ENCODE peak calls at places on chromosomes 7 and 10, in seven cellular contexts. V, G, B, I, C, P and A are unnamed samples.

GRCh38 chr10:69232252-69232651 is 12.1 kb downstream of the HKDC1 start:
- DNase-seq in V (no peak), G (peak), B (peak), I (no peak), C (no peak), P (no peak), A (no peak)

GRCh38 chr7:138750926-138751464 is 46.8 kb upstream of the TMEM213 start:
- DNase-seq in V (no peak), G (no peak), B (no peak), I (no peak), C (no peak), P (no peak), A (no peak)

GRCh38 chr10:73060738-73061635 is 35.7 kb downstream of the P4HA1 start:
- DNase-seq in V (no peak), G (peak), B (peak), I (no peak), C (no peak), P (no peak), A (no peak)

GRCh38 chr10:17516376-17516775 is 62.0 kb upstream of the ST8SIA6 start:
- DNase-seq in V (no peak), G (no peak), B (peak), I (no peak), C (no peak), P (no peak), A (no peak)

GRCh38 chr10:26334932-26335573 is 103.1 kb upstream of the APBB1IP start:
- DNase-seq in V (peak), G (peak), B (peak), I (peak), C (peak), P (peak), A (no peak)

GRCh38 chr10:14362098-14362497 is 31.4 kb upstream of the FRMD4A start:
- DNase-seq in V (no peak), G (no peak), B (no peak), I (no peak), C (no peak), P (no peak), A (no peak)

GRCh38 chr10:116101616-116102015 is 171.4 kb downstream of the GFRA1 start:
- DNase-seq in V (no peak), G (no peak), B (peak), I (no peak), C (no peak), P (no peak), A (no peak)

GRCh38 chr10:44356139-44357115 is 28.5 kb downstream of the CXCL12 start:
- DNase-seq in V (no peak), G (no peak), B (no peak), I (no peak), C (no peak), P (no peak), A (no peak)

GRCh38 chr10:92342801-92343200 is 51.8 kb downstream of the MARCHF5 start:
- DNase-seq in V (no peak), G (no peak), B (peak), I (no peak), C (no peak), P (no peak), A (no peak)

GRCh38 chr7:75971961-75972763 is 22.2 kb downstream of the TMEM120A start:
- DNase-seq in V (no peak), G (peak), B (peak), I (peak), C (peak), P (no peak), A (no peak)

GRCh38 chr10:74328388-74328787 is 177.4 kb downstream of the ADK start:
- DNase-seq in V (no peak), G (no peak), B (no peak), I (no peak), C (no peak), P (no peak), A (no peak)

GRCh38 chr7:127594490-127594889 is 954 bp downstream of the FSCN3 start:
- DNase-seq in V (no peak), G (no peak), B (no peak), I (no peak), C (no peak), P (no peak), A (no peak)

GRCh38 chr7:12327922-12328321 is 75.7 kb downstream of the VWDE start:
- DNase-seq in V (no peak), G (no peak), B (no peak), I (no peak), C (no peak), P (no peak), A (no peak)

GRCh38 chr7:83599131-83599530 is 49.8 kb downstream of the SEMA3E start:
- DNase-seq in V (no peak), G (no peak), B (no peak), I (no peak), C (no peak), P (no peak), A (no peak)

GRCh38 chr10:71963351-71963755 is 842 bp upstream of the CHST3 start:
- DNase-seq in V (no peak), G (peak), B (peak), I (peak), C (peak), P (no peak), A (no peak)

GRCh38 chr7:33726582-33726981 is 178.8 kb upstream of the BMPER start:
- DNase-seq in V (no peak), G (peak), B (no peak), I (no peak), C (no peak), P (no peak), A (no peak)

GRCh38 chr7:148556892-148557291 is 33.7 kb upstream of the C7orf33 start:
- DNase-seq in V (no peak), G (no peak), B (no peak), I (no peak), C (no peak), P (no peak), A (no peak)

GRCh38 chr7:22851140-22851539 is 28.5 kb upstream of the TOMM7 start:
- DNase-seq in V (no peak), G (no peak), B (no peak), I (no peak), C (no peak), P (no peak), A (no peak)

GRCh38 chr10:69742928-69743602 is 58.6 kb upstream of the COL13A1 start:
- DNase-seq in V (no peak), G (peak), B (peak), I (no peak), C (no peak), P (no peak), A (no peak)

GRCh38 chr10:121112618-121113384 is 261.6 kb downstream of the WDR11 start:
- DNase-seq in V (no peak), G (peak), B (no peak), I (no peak), C (no peak), P (no peak), A (no peak)

GRCh38 chr7:36448781-36449379 is 59.2 kb downstream of the ANLN start:
- DNase-seq in V (no peak), G (peak), B (peak), I (no peak), C (no peak), P (no peak), A (no peak)

GRCh38 chr7:142711722-142712616 is 37.3 kb upstream of the PRSS1 start:
- DNase-seq in V (no peak), G (peak), B (peak), I (no peak), C (no peak), P (peak), A (no peak)

GRCh38 chr7:91659096-91659495 is 221.4 kb downstream of the MTERF1 start:
- DNase-seq in V (no peak), G (peak), B (no peak), I (no peak), C (no peak), P (no peak), A (no peak)

GRCh38 chr7:147231275-147231674 is 1114.7 kb downstream of the CNTNAP2 start:
- DNase-seq in V (no peak), G (no peak), B (no peak), I (no peak), C (no peak), P (no peak), A (no peak)

GRCh38 chr7:142960955-142961512 is 1.1 kb downstream of the KEL start:
- DNase-seq in V (no peak), G (no peak), B (no peak), I (no peak), C (no peak), P (no peak), A (no peak)

GRCh38 chr10:16809074-16809718 is 8.0 kb downstream of the RSU1 start:
- DNase-seq in V (peak), G (peak), B (peak), I (peak), C (no peak), P (no peak), A (no peak)

GRCh38 chr10:88921194-88921593 is 31.4 kb downstream of the ACTA2 start:
- DNase-seq in V (no peak), G (no peak), B (peak), I (no peak), C (no peak), P (no peak), A (no peak)

GRCh38 chr7:5699951-5700384 is 81.5 kb downstream of the RNF216 start:
- DNase-seq in V (no peak), G (no peak), B (no peak), I (no peak), C (no peak), P (no peak), A (peak)

GRCh38 chr10:10596256-10596655 is 421.4 kb upstream of the CELF2 start:
- DNase-seq in V (no peak), G (no peak), B (no peak), I (no peak), C (no peak), P (no peak), A (no peak)

GRCh38 chr7:149286811-149287400 is 24.9 kb downstream of the ZNF783 start:
- DNase-seq in V (peak), G (no peak), B (peak), I (no peak), C (no peak), P (no peak), A (no peak)

GRCh38 chr7:30285067-30285530 is 702 bp downstream of the ZNRF2 start:
- DNase-seq in V (peak), G (peak), B (peak), I (peak), C (peak), P (no peak), A (no peak)

GRCh38 chr7:95716357-95717122 is 55.8 kb upstream of the DYNC1I1 start:
- DNase-seq in V (no peak), G (no peak), B (no peak), I (no peak), C (no peak), P (no peak), A (no peak)

GRCh38 chr10:67086324-67087139 is 160.7 kb downstream of the LRRTM3 start:
- DNase-seq in V (no peak), G (no peak), B (no peak), I (no peak), C (no peak), P (no peak), A (no peak)

GRCh38 chr10:98534046-98534445 is 87.3 kb upstream of the HPS1 start:
- DNase-seq in V (no peak), G (no peak), B (peak), I (no peak), C (no peak), P (no peak), A (no peak)

GRCh38 chr10:49296826-49297225 is 2.1 kb upstream of the C10orf71 start:
- DNase-seq in V (no peak), G (no peak), B (no peak), I (no peak), C (no peak), P (no peak), A (no peak)

DNA sequence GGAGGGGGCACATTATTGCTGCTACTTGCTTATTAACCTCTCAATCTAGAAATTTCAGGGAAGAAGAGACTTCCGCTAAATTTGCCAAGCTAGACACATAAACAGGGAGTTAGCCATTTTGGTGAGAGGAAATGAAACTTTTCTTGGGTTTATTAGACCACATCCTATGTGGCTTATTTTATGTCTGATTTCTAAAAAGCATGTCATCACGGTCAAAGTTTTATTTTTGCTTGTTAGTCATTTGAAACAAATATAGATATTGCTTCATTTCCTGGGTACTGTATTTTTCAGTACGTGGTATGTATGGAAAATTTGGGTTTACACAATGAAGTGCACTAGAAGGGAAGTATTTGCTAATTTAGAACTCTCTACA is 144.1 kb downstream of the TCF7L2 start:
- DNase-seq in V (no peak), G (peak), B (peak), I (no peak), C (no peak), P (no peak), A (no peak)
- H3K27ac ChIP-seq in V (peak), G (no peak), B (peak), I (no peak), C (no peak), P (peak), A (no peak)

GRCh38 chr7:80131675-80132435 is 2.8 kb upstream of the GNAI1 start:
- DNase-seq in V (no peak), G (no peak), B (peak), I (no peak), C (no peak), P (no peak), A (no peak)

GRCh38 chr7:80135306-80136104 is 874 bp downstream of the GNAI1 start:
- DNase-seq in V (no peak), G (peak), B (peak), I (peak), C (no peak), P (no peak), A (peak)

GRCh38 chr7:80134536-80135305 is at the start of gene GNAI1:
- DNase-seq in V (peak), G (peak), B (peak), I (peak), C (peak), P (no peak), A (peak)

GRCh38 chr7:80133361-80134104 is 1.1 kb upstream of the GNAI1 start:
- DNase-seq in V (no peak), G (no peak), B (peak), I (no peak), C (no peak), P (no peak), A (no peak)

GRCh38 chr7:80134105-80134535 is 511 bp upstream of the GNAI1 start:
- DNase-seq in V (no peak), G (no peak), B (no peak), I (no peak), C (no peak), P (no peak), A (no peak)
- H3K27ac ChIP-seq in V (peak), G (peak), B (peak), I (peak), C (peak), P (peak), A (peak)

GRCh38 chr7:102216573-102217314 is 69.9 kb upstream of the SH2B2 start:
- DNase-seq in V (no peak), G (peak), B (no peak), I (no peak), C (no peak), P (no peak), A (no peak)
- H3K27ac ChIP-seq in V (no peak), G (no peak), B (no peak), I (no peak), C (no peak), P (no peak), A (no peak)

DNA sequence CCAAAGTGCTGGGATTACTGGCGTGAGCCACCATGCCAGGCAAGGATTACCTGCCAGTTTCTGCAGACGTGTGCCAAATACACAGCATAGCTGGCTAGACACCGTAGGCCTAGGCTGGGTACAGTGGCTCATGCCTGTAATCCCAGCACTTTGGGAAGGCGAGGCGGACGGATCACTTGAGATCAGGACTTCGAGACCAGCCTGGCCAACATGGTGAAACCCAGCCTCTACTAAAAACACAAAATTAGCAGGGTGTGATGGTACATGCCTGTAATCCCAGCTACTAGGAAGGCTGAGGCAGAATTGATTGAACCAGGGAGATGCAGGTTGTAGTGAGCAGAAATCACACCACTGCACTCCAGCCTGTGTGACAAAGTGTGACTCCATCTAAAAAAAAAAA is 868 bp downstream of the RFC2 start:
- DNase-seq in V (no peak), G (no peak), B (no peak), I (no peak), C (no peak), P (no peak), A (no peak)
- H3K27ac ChIP-seq in V (peak), G (no peak), B (peak), I (no peak), C (no peak), P (peak), A (no peak)

GRCh38 chr10:77501152-77501845 is 136.3 kb downstream of the KCNMA1 start:
- DNase-seq in V (no peak), G (peak), B (peak), I (no peak), C (peak), P (peak), A (no peak)

GRCh38 chr10:77498829-77499228 is 138.8 kb downstream of the KCNMA1 start:
- DNase-seq in V (no peak), G (no peak), B (no peak), I (no peak), C (no peak), P (no peak), A (no peak)

GRCh38 chr10:77501846-77502251 is 135.8 kb downstream of the KCNMA1 start:
- DNase-seq in V (no peak), G (no peak), B (peak), I (no peak), C (no peak), P (peak), A (no peak)

GRCh38 chr10:77498210-77498609 is 139.4 kb downstream of the KCNMA1 start:
- DNase-seq in V (peak), G (no peak), B (no peak), I (no peak), C (no peak), P (no peak), A (no peak)

DNA sequence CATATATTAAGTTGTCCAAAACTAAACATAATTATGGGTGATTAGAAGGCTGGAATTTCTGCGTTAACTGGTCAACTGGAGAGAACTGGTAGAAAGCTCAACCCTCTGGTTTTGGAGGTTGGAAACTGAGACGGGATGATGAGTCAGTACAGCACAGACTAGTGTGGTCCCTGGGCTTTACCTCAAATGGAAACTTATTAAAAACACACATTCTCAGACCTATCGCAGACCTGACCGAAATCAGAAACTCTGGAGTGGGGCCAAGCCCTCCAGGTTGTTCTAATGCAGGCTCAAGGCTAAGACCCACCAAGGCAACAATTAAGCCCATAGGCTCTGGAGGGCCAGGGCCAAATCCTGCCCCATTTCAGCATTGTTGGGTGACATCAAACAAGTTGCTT is 136.9 kb downstream of the KCNMA1 start:
- DNase-seq in V (no peak), G (no peak), B (peak), I (no peak), C (no peak), P (no peak), A (no peak)
- H3K27ac ChIP-seq in V (no peak), G (no peak), B (peak), I (no peak), C (no peak), P (peak), A (no peak)

GRCh38 chr10:127175357-127176110 is 20.9 kb downstream of the INSYN2A start:
- DNase-seq in V (no peak), G (no peak), B (no peak), I (no peak), C (no peak), P (no peak), A (no peak)
- H3K27ac ChIP-seq in V (no peak), G (no peak), B (no peak), I (no peak), C (no peak), P (no peak), A (no peak)

GRCh38 chr10:87605656-87606308 is 53.9 kb upstream of the PAPSS2 start:
- DNase-seq in V (no peak), G (peak), B (no peak), I (no peak), C (no peak), P (no peak), A (no peak)
- H3K27ac ChIP-seq in V (no peak), G (no peak), B (no peak), I (no peak), C (peak), P (no peak), A (peak)

GRCh38 chr10:1454428-1454827 is 282.9 kb downstream of the ADARB2 start:
- DNase-seq in V (no peak), G (no peak), B (no peak), I (no peak), C (no peak), P (no peak), A (no peak)

GRCh38 chr10:1449806-1450205 is 287.5 kb downstream of the ADARB2 start:
- DNase-seq in V (no peak), G (no peak), B (no peak), I (no peak), C (no peak), P (no peak), A (no peak)

GRCh38 chr10:1448252-1448901 is 288.9 kb downstream of the ADARB2 start:
- DNase-seq in V (no peak), G (no peak), B (no peak), I (no peak), C (no peak), P (no peak), A (no peak)

GRCh38 chr10:1452777-1453176 is 284.5 kb downstream of the ADARB2 start:
- DNase-seq in V (no peak), G (no peak), B (no peak), I (no peak), C (no peak), P (no peak), A (no peak)

DNA sequence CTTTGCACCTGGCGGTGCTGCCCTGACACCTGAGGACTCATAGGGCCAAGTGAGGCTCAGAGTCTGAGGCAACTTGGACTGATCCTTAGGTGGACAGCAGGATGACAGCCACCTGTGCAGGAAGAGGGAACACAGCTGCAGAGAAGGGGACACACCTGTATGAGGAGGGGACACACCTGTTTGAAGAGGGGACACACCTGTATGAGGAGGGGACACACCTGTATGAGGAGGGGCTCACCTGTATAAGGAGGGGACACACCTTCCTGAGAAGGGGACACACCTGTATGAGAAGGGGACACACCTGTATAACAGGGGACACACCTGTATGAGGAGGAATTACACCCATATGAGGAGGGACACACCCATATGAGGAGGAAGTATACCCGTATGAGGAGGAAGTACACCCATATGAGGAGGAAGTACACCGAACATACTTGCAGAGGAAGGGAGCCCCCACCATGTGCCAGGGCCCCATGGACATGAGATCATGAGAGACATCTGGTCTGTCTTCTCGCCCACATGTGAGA is 285.9 kb downstream of the ADARB2 start:
- DNase-seq in V (no peak), G (no peak), B (no peak), I (no peak), C (no peak), P (no peak), A (no peak)
- H3K27ac ChIP-seq in V (no peak), G (no peak), B (no peak), I (no peak), C (no peak), P (no peak), A (no peak)